ENCODE peak calls at places on chromosome 7, in eight cellular contexts. I is choroid plexus epithelial cell, D is gastrocnemius medialis, K is PC-3, A is fibroblast of pulmonary artery, O is lower lobe of right lung, Q is adipocyte, H is adrenal gland. S is an unnamed sample.

GRCh38 chr7:7212612-7213011 is 30.3 kb downstream of the C1GALT1 start:
- DNase-seq in O (no peak), H (no peak), D (no peak), Q (peak), K (no peak), I (peak), A (no peak), S (peak)

GRCh38 chr7:49255061-49255460 is 330.7 kb downstream of the CDC14C start:
- DNase-seq in K (peak), Q (no peak), O (no peak), H (no peak), D (no peak), A (no peak), I (no peak), S (no peak)

GRCh38 chr7:87356448-87356847 is 11.0 kb downstream of the CROT start:
- DNase-seq in I (no peak), K (no peak), O (no peak), D (no peak), H (no peak), A (no peak), Q (no peak), S (no peak)

GRCh38 chr7:5429253-5429856 is 5.7 kb upstream of the TNRC18 start:
- DNase-seq in K (peak), Q (peak), I (peak), O (peak), H (peak), A (peak), D (no peak), S (peak)

GRCh38 chr7:73964786-73965185 is 63.2 kb upstream of the ELN start:
- DNase-seq in O (no peak), D (no peak), H (no peak), K (no peak), Q (no peak), I (no peak), A (no peak), S (no peak)

GRCh38 chr7:158120313-158120712 is 467.3 kb downstream of the PTPRN2 start:
- DNase-seq in I (no peak), D (no peak), H (no peak), O (no peak), Q (no peak), A (no peak), K (no peak), S (no peak)

GRCh38 chr7:2923291-2923781 is 79.2 kb upstream of the GNA12 start:
- DNase-seq in D (no peak), I (no peak), K (no peak), H (no peak), Q (no peak), A (no peak), O (no peak), S (no peak)

GRCh38 chr7:37385787-37386186 is 62.9 kb downstream of the ELMO1 start:
- DNase-seq in O (peak), D (peak), Q (no peak), K (no peak), A (no peak), H (no peak), I (no peak), S (no peak)

GRCh38 chr7:46633816-46634215 is 712.7 kb upstream of the IGFBP3 start:
- DNase-seq in A (peak), H (no peak), D (no peak), K (no peak), O (no peak), Q (no peak), I (no peak), S (no peak)

GRCh38 chr7:12719978-12720377 is 32.5 kb downstream of the ARL4A start:
- DNase-seq in H (no peak), I (peak), Q (no peak), A (peak), O (no peak), K (peak), D (no peak), S (peak)

GRCh38 chr7:149866817-149867447 is 6.8 kb upstream of the ATP6V0E2 start:
- DNase-seq in H (no peak), D (no peak), A (peak), K (no peak), I (peak), O (no peak), Q (no peak), S (peak)

GRCh38 chr7:47809387-47809786 is 138.9 kb downstream of the PKD1L1 start:
- DNase-seq in Q (no peak), K (no peak), I (no peak), O (no peak), H (no peak), A (no peak), D (no peak), S (no peak)

DNA sequence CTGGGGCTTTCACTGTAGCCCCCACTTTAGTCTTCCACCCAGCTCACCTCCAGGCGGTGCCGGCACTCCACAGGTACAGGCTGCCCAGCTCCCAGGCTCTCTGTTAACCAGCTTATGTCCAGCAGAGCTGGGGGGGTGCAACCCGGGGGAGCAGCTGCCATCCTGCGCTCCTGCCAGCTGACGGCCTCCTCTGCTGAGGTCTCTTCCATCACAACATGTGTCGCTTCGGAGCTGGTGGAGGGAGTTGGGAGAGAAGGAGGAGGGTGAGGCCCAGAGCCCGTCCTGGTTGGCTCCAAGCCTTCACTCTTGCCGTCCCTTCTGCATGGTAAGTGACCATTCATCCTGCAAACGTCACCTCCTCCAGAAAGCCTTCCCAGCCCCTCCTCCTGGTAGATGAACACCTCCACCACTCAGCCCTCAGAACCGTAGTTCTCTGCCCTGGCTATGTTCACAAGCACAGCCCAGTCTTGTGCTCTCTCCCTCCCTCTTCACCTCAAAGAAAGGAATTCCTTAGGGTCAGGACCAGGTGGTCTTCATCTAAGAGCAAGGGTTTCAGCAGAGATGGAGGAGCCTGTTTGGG is 1.6 kb downstream of the POLM start:
- DNase-seq in A (no peak), Q (no peak), O (peak), I (no peak), K (no peak), D (peak), H (no peak), S (no peak)
- H3K4me3 ChIP-seq in A (peak), Q (peak), O (peak), I (no peak), K (peak), D (no peak), H (no peak), S (no peak)

DNA sequence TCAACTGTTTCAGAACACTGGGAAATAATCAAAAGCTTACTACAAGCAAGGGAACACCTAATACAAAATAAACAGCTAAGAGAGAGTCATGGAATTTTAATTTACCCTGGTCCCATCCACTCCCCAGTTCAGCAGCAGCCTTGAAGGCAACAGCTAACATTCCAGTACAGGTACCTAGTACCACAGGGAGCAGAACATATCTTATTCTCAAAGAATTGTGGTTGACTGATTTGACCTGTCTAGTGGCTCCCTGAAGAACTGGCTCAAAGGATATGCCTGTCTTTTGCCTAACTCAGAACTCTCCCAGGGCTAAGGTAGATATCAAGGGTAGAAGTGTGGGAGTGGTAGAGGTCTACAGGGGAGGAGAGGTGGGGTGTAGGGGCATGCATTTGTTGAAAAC is 32.3 kb downstream of the SMURF1 start:
- DNase-seq in H (no peak), O (no peak), A (no peak), I (no peak), K (peak), Q (no peak), D (no peak), S (no peak)
- H3K4me3 ChIP-seq in H (no peak), O (no peak), A (no peak), I (no peak), K (no peak), Q (no peak), D (no peak), S (no peak)

GRCh38 chr7:22270371-22270770 is 86.6 kb downstream of the RAPGEF5 start:
- DNase-seq in D (no peak), Q (no peak), K (no peak), O (no peak), I (no peak), A (peak), H (no peak), S (no peak)
- H3K4me3 ChIP-seq in D (no peak), Q (no peak), K (no peak), O (no peak), I (no peak), A (no peak), H (no peak), S (no peak)

DNA sequence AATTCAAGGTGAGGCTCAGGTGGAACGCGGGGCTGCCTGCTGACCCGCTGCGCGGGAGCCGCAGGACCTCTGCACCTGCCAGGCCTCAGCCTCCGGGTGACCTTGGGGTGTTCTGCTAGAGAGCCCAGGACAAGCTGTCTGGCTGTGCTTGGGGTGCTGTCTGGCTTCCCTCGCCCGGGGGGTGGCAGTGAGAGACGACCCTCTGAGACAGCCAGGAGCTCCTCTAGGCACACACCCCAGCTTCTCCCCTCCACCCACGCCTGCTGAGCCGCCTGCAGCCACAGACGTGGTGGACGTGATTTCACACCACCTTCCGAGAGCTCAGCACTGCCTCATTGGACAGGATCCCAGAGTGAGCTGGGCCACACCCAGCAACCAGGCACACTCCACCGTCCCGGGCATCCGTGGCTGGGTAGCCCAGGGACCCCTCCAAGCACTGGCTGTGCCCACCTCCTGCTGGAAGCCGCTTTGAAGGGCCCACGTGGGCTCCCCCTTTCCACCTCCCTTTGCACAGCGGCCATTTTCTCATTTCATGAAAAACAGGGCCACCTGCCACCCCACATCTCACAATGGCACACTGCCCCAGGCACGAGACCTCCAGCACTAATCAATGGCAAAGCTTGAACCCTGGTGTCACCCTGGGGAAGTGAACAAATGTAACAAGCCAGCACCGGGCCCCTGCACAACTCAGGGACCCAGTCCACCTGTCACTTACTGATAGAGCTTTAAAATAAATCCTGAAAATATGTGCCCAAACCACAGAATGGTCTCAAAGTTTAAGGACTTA is 35.0 kb downstream of the ZFAND2A start:
- DNase-seq in A (no peak), Q (no peak), H (no peak), K (no peak), O (peak), I (no peak), D (peak), S (peak)
- H3K4me3 ChIP-seq in A (no peak), Q (peak), H (no peak), K (no peak), O (no peak), I (no peak), D (no peak), S (no peak)

GRCh38 chr7:57404967-57405421 is 45.0 kb upstream of the ZNF716 start:
- DNase-seq in H (no peak), K (no peak), A (no peak), D (no peak), O (no peak), Q (no peak), I (no peak), S (no peak)

GRCh38 chr7:57400531-57401155 is 49.3 kb upstream of the ZNF716 start:
- DNase-seq in K (no peak), O (no peak), A (no peak), Q (no peak), I (no peak), D (no peak), H (no peak), S (no peak)

GRCh38 chr7:57403601-57404342 is 46.2 kb upstream of the ZNF716 start:
- DNase-seq in A (no peak), I (no peak), D (peak), K (peak), O (no peak), H (peak), Q (no peak), S (no peak)

GRCh38 chr7:57407125-57407524 is 42.9 kb upstream of the ZNF716 start:
- DNase-seq in Q (no peak), I (no peak), H (no peak), K (no peak), O (no peak), D (no peak), A (no peak), S (no peak)

DNA sequence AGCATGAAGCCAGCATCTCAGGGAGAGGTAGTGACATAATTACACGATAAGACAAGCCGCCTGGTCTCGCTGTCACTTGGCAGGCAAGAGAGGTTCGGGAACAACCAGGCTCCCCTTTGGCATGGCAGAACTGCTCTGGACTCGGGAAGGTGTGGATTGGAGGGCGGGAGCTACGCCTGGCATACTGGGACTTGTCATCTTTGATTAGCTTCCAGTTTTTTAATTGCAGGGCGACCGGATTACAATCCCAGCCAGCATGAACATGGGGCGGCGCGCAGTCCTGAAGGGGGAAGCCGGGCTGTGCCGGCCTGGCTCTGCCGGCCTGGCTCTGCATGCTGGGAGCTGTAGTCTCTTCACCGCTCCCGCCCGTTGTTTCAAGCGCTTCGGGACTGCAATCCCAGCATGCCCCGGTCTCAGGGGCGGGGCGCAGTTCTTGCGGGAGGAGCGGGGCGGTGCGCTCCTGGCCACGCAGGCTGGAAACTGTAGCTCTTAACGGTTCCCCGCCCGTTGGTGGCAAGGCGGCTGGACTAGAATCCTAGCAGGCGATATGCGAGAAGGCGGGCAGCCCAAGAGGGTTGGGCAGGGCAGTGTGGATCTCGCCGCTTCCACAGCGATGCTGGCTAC is 45.5 kb upstream of the ZNF716 start:
- DNase-seq in D (peak), I (no peak), O (no peak), Q (no peak), H (peak), K (peak), A (no peak), S (no peak)
- H3K4me3 ChIP-seq in D (no peak), I (no peak), O (peak), Q (peak), H (no peak), K (peak), A (no peak), S (no peak)

GRCh38 chr7:24833548-24833947 is 76.3 kb upstream of the GSDME start:
- DNase-seq in K (no peak), H (no peak), I (no peak), O (no peak), Q (no peak), A (no peak), D (no peak), S (no peak)
- H3K4me3 ChIP-seq in K (no peak), H (no peak), I (no peak), O (no peak), Q (no peak), A (no peak), D (no peak), S (no peak)